ENCODE peak calls at places on chromosome 6, in nine cellular contexts. O is heart left ventricle, B is suprapubic skin, E is HCT116, D is IMR-90, C is heart right ventricle, A is testis, V is adrenal gland, L is psoas muscle. G is an unnamed sample.
A peak's percentile ranks its signal among the peaks of the same experiment; 100 is the strongest.

GRCh38 chr6:100761841-100762240 is 119.3 kb downstream of the ASCC3 start:
- DNase-seq in O (no peak), B (no peak), E (no peak), D (peak; percentile 46), C (no peak), A (no peak), V (no peak), L (no peak), G (no peak)

GRCh38 chr6:36985384-36985962 is 523 bp downstream of the MTCH1 start:
- DNase-seq in O (no peak), B (no peak), E (no peak), D (no peak), C (no peak), A (no peak), V (peak; percentile 74), L (no peak), G (peak; percentile 41)

GRCh38 chr6:148203281-148203925 is 139.2 kb upstream of the SASH1 start:
- DNase-seq in O (no peak), B (no peak), E (no peak), D (peak; percentile 98), C (no peak), A (no peak), V (no peak), L (no peak), G (no peak)

GRCh38 chr6:43950731-43951062 is 176.6 kb downstream of the MRPL14 start:
- DNase-seq in O (no peak), B (no peak), E (no peak), D (no peak), C (no peak), A (no peak), V (peak; percentile 35), L (no peak), G (no peak)

GRCh38 chr6:71198908-71199307 is 89.7 kb upstream of the OGFRL1 start:
- DNase-seq in O (no peak), B (no peak), E (no peak), D (no peak), C (no peak), A (no peak), V (no peak), L (no peak), G (no peak)

GRCh38 chr6:125357515-125358256 is 55.9 kb upstream of the HDDC2 start:
- DNase-seq in O (peak; percentile 52), B (no peak), E (no peak), D (no peak), C (peak; percentile 48), A (peak; percentile 87), V (no peak), L (no peak), G (peak; percentile 45)

GRCh38 chr6:71248866-71249265 is 39.7 kb upstream of the OGFRL1 start:
- DNase-seq in O (no peak), B (no peak), E (no peak), D (no peak), C (no peak), A (no peak), V (no peak), L (no peak), G (no peak)

GRCh38 chr6:52361945-52362442 is at the start of gene PAQR8:
- DNase-seq in O (peak; percentile 86), B (peak; percentile 80), E (peak; percentile 10), D (peak; percentile 51), C (peak; percentile 71), A (peak; percentile 80), V (peak; percentile 81), L (peak; percentile 80), G (peak; percentile 93)

GRCh38 chr6:134446228-134446848 is 128.4 kb upstream of the SGK1 start:
- DNase-seq in O (no peak), B (no peak), E (no peak), D (peak; percentile 78), C (no peak), A (no peak), V (no peak), L (no peak), G (no peak)

GRCh38 chr6:134438825-134439224 is 120.9 kb upstream of the SGK1 start:
- DNase-seq in O (no peak), B (no peak), E (no peak), D (no peak), C (no peak), A (no peak), V (no peak), L (no peak), G (no peak)

GRCh38 chr6:134443009-134443408 is 125.1 kb upstream of the SGK1 start:
- DNase-seq in O (no peak), B (no peak), E (no peak), D (no peak), C (no peak), A (no peak), V (no peak), L (no peak), G (no peak)

GRCh38 chr6:134437376-134437775 is 119.5 kb upstream of the SGK1 start:
- DNase-seq in O (no peak), B (no peak), E (no peak), D (peak; percentile 75), C (no peak), A (no peak), V (peak; percentile 56), L (no peak), G (no peak)

DNA sequence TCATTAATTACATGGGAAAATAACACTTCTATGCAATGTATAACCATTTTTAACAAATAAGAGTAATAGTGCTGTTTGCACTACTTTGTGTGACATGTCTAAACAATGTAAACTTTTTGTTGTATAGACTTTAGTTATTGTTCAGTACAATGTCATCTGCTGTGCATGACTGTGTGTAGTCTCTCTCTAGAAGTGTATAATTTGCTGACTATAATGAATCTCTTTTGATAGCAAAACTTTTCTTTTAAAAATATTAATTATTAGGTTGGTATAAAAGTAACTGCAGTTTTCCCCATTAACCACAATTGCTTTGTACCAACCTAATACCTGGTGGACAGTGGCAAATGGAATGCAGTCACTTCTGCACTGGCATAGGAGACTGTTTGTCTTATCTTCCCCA is 124.2 kb upstream of the SGK1 start:
- DNase-seq in O (no peak), B (no peak), E (no peak), D (no peak), C (no peak), A (no peak), V (no peak), L (no peak), G (no peak)
- H3K27ac ChIP-seq in O (no peak overlapping the region), B (no peak overlapping the region), E (no peak overlapping the region), D (no peak overlapping the region), C (no peak overlapping the region), A (no peak overlapping the region), V (no peak overlapping the region), L (no peak overlapping the region), G (no peak overlapping the region)

GRCh38 chr6:143449082-143449481 is 1.4 kb downstream of the ADAT2 start:
- DNase-seq in O (no peak), B (no peak), E (no peak), D (no peak), C (no peak), A (no peak), V (no peak), L (no peak), G (no peak)

GRCh38 chr6:143450453-143451362 is at the start of the genes ADAT2 and PEX3:
- DNase-seq in O (peak; percentile 95), B (peak; percentile 96), E (peak; percentile 90), D (peak; percentile 92), C (peak; percentile 88), A (peak; percentile 94), V (peak; percentile 97), L (peak; percentile 93), G (peak; percentile 96)

GRCh38 chr6:143451531-143451930 is 926 bp downstream of the PEX3 start:
- DNase-seq in O (no peak), B (no peak), E (no peak), D (no peak), C (no peak), A (no peak), V (no peak), L (no peak), G (no peak)

DNA sequence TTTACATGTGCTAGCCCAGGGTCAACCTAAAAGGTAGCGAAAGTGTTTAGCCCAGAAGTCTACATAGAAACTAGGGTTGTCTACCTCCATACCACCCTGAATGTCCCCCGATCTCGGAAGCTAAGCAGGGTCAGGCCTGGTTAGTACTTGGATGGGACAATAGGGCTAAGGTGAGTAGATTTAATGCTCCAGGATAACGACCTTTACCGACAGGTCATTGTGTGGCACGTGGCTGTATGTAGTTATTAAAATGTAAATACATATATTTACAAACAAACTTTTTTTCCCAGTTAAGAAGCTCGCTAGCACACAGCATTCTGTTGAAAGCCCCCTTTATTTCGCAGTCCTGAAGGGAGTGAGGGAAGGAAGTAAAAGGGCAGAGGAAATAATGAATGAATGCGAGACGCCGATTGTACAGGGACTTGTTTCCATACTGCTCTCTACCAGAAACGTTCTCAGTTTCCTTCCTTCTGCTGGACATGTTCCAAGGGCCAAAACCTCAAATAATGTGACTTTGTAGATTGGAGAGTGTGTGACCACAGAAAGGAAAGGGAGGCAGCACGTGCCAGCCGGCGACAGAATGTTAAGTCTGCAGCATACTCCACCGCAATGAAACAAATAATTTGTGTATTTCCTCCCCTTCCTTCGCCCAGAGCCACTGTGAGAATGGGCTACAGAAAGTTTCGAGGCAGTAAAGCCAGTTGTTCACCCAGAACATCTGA is 603 bp downstream of the ADAT2 start:
- DNase-seq in O (no peak), B (no peak), E (no peak), D (peak; percentile 23), C (peak; percentile 12), A (peak; percentile 53), V (peak; percentile 61), L (no peak), G (no peak)
- H3K27ac ChIP-seq in O (peak overlapping the region; percentile 81), B (peak overlapping the region; percentile 73), E (peak overlapping the region; percentile 51), D (peak overlapping the region; percentile 71), C (peak overlapping the region; percentile 57), A (peak overlapping the region; percentile 70), V (peak overlapping the region; percentile 87), L (peak overlapping the region; percentile 65), G (peak overlapping the region; percentile 28)

GRCh38 chr6:107629545-107630147 is 139.7 kb downstream of the SOBP start:
- DNase-seq in O (no peak), B (no peak), E (no peak), D (peak; percentile 35), C (no peak), A (no peak), V (no peak), L (no peak), G (no peak)

GRCh38 chr6:107627928-107628327 is 138.0 kb downstream of the SOBP start:
- DNase-seq in O (no peak), B (no peak), E (no peak), D (no peak), C (no peak), A (no peak), V (no peak), L (no peak), G (no peak)

GRCh38 chr6:107626645-107627044 is 136.7 kb downstream of the SOBP start:
- DNase-seq in O (no peak), B (no peak), E (no peak), D (no peak), C (no peak), A (no peak), V (no peak), L (no peak), G (no peak)

GRCh38 chr6:107630341-107630995 is 140.6 kb downstream of the SOBP start:
- DNase-seq in O (no peak), B (no peak), E (no peak), D (no peak), C (no peak), A (no peak), V (no peak), L (no peak), G (no peak)

DNA sequence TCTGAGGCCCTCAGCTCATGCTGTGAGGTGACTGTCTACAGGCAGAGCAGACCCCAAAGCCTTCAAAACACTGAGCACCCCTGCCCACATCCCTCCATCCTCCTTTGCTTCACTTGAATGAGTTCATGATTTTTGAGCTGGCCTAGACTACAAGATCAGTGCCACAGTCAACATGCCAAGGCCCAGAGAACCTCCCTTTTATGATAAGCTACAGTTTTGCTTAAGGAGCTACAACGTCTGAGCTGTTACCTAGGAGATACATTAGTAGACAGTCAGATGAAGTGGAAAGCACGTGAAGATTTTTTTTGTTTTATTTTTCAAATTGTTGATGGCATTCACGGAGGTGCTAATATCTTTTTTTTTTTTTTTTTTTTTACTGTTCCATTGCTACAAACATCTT is 139.0 kb downstream of the SOBP start:
- DNase-seq in O (no peak), B (no peak), E (no peak), D (no peak), C (no peak), A (no peak), V (no peak), L (no peak), G (no peak)
- H3K27ac ChIP-seq in O (no peak overlapping the region), B (no peak overlapping the region), E (no peak overlapping the region), D (no peak overlapping the region), C (no peak overlapping the region), A (no peak overlapping the region), V (no peak overlapping the region), L (peak overlapping the region; percentile 53), G (no peak overlapping the region)

GRCh38 chr6:159762681-159763293 is 942 bp downstream of the ACAT2 start:
- DNase-seq in O (no peak), B (peak; percentile 80), E (no peak), D (no peak), C (peak; percentile 19), A (peak; percentile 62), V (peak; percentile 65), L (no peak), G (no peak)

GRCh38 chr6:159759645-159760044 is 2.2 kb upstream of the ACAT2 start:
- DNase-seq in O (no peak), B (no peak), E (no peak), D (no peak), C (no peak), A (no peak), V (no peak), L (no peak), G (no peak)

GRCh38 chr6:159761135-159761872 is 541 bp upstream of the ACAT2 start:
- DNase-seq in O (peak; percentile 33), B (peak; percentile 80), E (no peak), D (no peak), C (peak; percentile 15), A (peak; percentile 49), V (peak; percentile 69), L (peak; percentile 38), G (peak; percentile 65)

GRCh38 chr6:159761873-159762680 is at the start of gene ACAT2:
- DNase-seq in O (peak; percentile 98), B (peak; percentile 99), E (peak; percentile 83), D (peak; percentile 92), C (peak; percentile 97), A (peak; percentile 98), V (peak; percentile 98), L (peak; percentile 95), G (peak; percentile 98)

DNA sequence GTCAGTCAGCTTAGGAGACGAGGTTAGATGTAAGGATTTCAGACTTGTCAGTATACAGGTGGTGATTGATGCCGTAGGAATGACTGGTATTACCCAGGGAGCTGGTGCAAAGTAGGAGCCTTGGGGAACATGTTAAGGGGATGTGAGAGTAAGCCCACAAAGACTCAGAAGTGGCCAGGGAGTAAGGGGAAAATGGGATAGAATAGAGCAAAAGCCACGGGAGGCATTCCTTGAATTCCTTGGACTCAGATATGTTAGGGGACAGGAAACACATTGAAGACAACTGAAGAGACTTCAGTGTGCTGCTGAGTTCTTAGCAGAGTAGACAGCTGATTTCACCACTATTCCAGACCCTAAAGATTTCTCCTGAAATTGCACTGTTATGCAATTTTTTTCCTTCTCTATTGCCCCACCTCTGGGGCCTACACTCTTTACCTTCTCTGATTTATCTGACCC is 1.2 kb upstream of the ACAT2 start:
- DNase-seq in O (no peak), B (no peak), E (no peak), D (peak; percentile 64), C (no peak), A (no peak), V (no peak), L (no peak), G (no peak)
- H3K27ac ChIP-seq in O (peak overlapping the region; percentile 96), B (peak overlapping the region; percentile 3), E (peak overlapping the region; percentile 96), D (peak overlapping the region; percentile 94), C (no peak overlapping the region), A (peak overlapping the region; percentile 98), V (peak overlapping the region; percentile 100), L (peak overlapping the region; percentile 87), G (no peak overlapping the region)